ENCODE peak calls at places on chromosomes 13 and 19, in six cellular contexts. One of them, this sample, is unnamed.

GRCh38 chr19:5652261-5652660 is 28.1 kb downstream of the MICOS13 start:
- DNase-seq in NCI-H1436 treated with DMSO at 0.1 percent for 48 hours: no peak
- DNase-seq in NCI-H460: no peak
- DNase-seq in activated CD4-positive, alpha-beta T cell treated with anti-CD3 and anti-CD28 coated beads, Interleukin-2, amount 50 U/mL, for 48 hours: no peak
- DNase-seq in mucosa of descending colon: no peak
- DNase-seq in psoas muscle: no peak
- DNase-seq in this sample: no peak

GRCh38 chr13:98976338-98976737 is 1.5 kb downstream of the DOCK9 start:
- DNase-seq in psoas muscle: no peak
- DNase-seq in activated CD4-positive, alpha-beta T cell treated with anti-CD3 and anti-CD28 coated beads, Interleukin-2, amount 50 U/mL, for 48 hours: no peak
- DNase-seq in NCI-H460: no peak
- DNase-seq in mucosa of descending colon: no peak
- DNase-seq in NCI-H1436 treated with DMSO at 0.1 percent for 48 hours: no peak
- DNase-seq in this sample: no peak

GRCh38 chr19:46963093-46963734 is 56.4 kb upstream of the NPAS1 start:
- DNase-seq in psoas muscle: no peak
- DNase-seq in NCI-H1436 treated with DMSO at 0.1 percent for 48 hours: no peak
- DNase-seq in NCI-H460: no peak
- DNase-seq in activated CD4-positive, alpha-beta T cell treated with anti-CD3 and anti-CD28 coated beads, Interleukin-2, amount 50 U/mL, for 48 hours: peak; percentile 39
- DNase-seq in mucosa of descending colon: no peak
- DNase-seq in this sample: no peak

GRCh38 chr19:17332677-17333581 is 1.7 kb downstream of the ANO8 start:
- DNase-seq in NCI-H460: no peak
- DNase-seq in activated CD4-positive, alpha-beta T cell treated with anti-CD3 and anti-CD28 coated beads, Interleukin-2, amount 50 U/mL, for 48 hours: peak; percentile 59
- DNase-seq in mucosa of descending colon: peak; percentile 66
- DNase-seq in NCI-H1436 treated with DMSO at 0.1 percent for 48 hours: no peak
- DNase-seq in psoas muscle: no peak
- DNase-seq in this sample: no peak

GRCh38 chr19:51111606-51112005 is 3.4 kb upstream of the CTU1 start:
- DNase-seq in NCI-H1436 treated with DMSO at 0.1 percent for 48 hours: no peak
- DNase-seq in NCI-H460: no peak
- DNase-seq in psoas muscle: no peak
- DNase-seq in mucosa of descending colon: no peak
- DNase-seq in activated CD4-positive, alpha-beta T cell treated with anti-CD3 and anti-CD28 coated beads, Interleukin-2, amount 50 U/mL, for 48 hours: no peak
- DNase-seq in this sample: no peak

GRCh38 chr19:18949858-18950257 is 8.8 kb upstream of the HOMER3 start:
- DNase-seq in mucosa of descending colon: no peak
- DNase-seq in psoas muscle: no peak
- DNase-seq in NCI-H460: no peak
- DNase-seq in NCI-H1436 treated with DMSO at 0.1 percent for 48 hours: no peak
- DNase-seq in activated CD4-positive, alpha-beta T cell treated with anti-CD3 and anti-CD28 coated beads, Interleukin-2, amount 50 U/mL, for 48 hours: no peak
- DNase-seq in this sample: no peak

GRCh38 chr19:33715462-33715861 is 81.2 kb upstream of the KCTD15 start:
- DNase-seq in activated CD4-positive, alpha-beta T cell treated with anti-CD3 and anti-CD28 coated beads, Interleukin-2, amount 50 U/mL, for 48 hours: no peak
- DNase-seq in NCI-H460: no peak
- DNase-seq in NCI-H1436 treated with DMSO at 0.1 percent for 48 hours: no peak
- DNase-seq in psoas muscle: no peak
- DNase-seq in mucosa of descending colon: no peak
- DNase-seq in this sample: no peak

GRCh38 chr13:94329754-94330551 is 149.5 kb downstream of the DCT start:
- DNase-seq in psoas muscle: no peak
- DNase-seq in activated CD4-positive, alpha-beta T cell treated with anti-CD3 and anti-CD28 coated beads, Interleukin-2, amount 50 U/mL, for 48 hours: no peak
- DNase-seq in mucosa of descending colon: no peak
- DNase-seq in NCI-H1436 treated with DMSO at 0.1 percent for 48 hours: no peak
- DNase-seq in NCI-H460: peak; percentile 56
- DNase-seq in this sample: peak; percentile 48

GRCh38 chr19:1455336-1456120 is 5.6 kb downstream of the APC2 start:
- DNase-seq in NCI-H1436 treated with DMSO at 0.1 percent for 48 hours: no peak
- DNase-seq in NCI-H460: peak; percentile 79
- DNase-seq in mucosa of descending colon: peak; percentile 87
- DNase-seq in activated CD4-positive, alpha-beta T cell treated with anti-CD3 and anti-CD28 coated beads, Interleukin-2, amount 50 U/mL, for 48 hours: peak; percentile 75
- DNase-seq in psoas muscle: peak; percentile 74
- DNase-seq in this sample: no peak

GRCh38 chr19:54462713-54463530 is 656 bp downstream of the LENG9 start:
- DNase-seq in psoas muscle: peak; percentile 82
- DNase-seq in NCI-H1436 treated with DMSO at 0.1 percent for 48 hours: no peak
- DNase-seq in NCI-H460: peak; percentile 55
- DNase-seq in activated CD4-positive, alpha-beta T cell treated with anti-CD3 and anti-CD28 coated beads, Interleukin-2, amount 50 U/mL, for 48 hours: peak; percentile 71
- DNase-seq in mucosa of descending colon: peak; percentile 85
- DNase-seq in this sample: peak; percentile 65

This sample was measured in ovary.